ENCODE peak calls at places on chromosomes 7 and 10, in nine cellular contexts. Q, E, C, D, P, H, L, Z and N are unnamed samples.

GRCh38 chr7:151883872-151884271 is 7.0 kb upstream of the PRKAG2 start:
- DNase-seq in Q (no peak), E (no peak), C (no peak), D (no peak), P (no peak), H (no peak), L (no peak), Z (no peak), N (no peak)

GRCh38 chr7:47636111-47636692 is 54.3 kb upstream of the TNS3 start:
- DNase-seq in Q (no peak), E (no peak), C (no peak), D (no peak), P (peak), H (no peak), L (no peak), Z (no peak), N (no peak)

GRCh38 chr10:30782543-30783461 is 153.2 kb upstream of the LYZL2 start:
- DNase-seq in Q (no peak), E (peak), C (peak), D (no peak), P (peak), H (no peak), L (peak), Z (no peak), N (peak)

GRCh38 chr7:98655611-98656010 is 38.5 kb downstream of the NPTX2 start:
- DNase-seq in Q (no peak), E (no peak), C (no peak), D (no peak), P (no peak), H (no peak), L (no peak), Z (no peak), N (no peak)

GRCh38 chr7:77982926-77983550 is 184.5 kb downstream of the PHTF2 start:
- DNase-seq in Q (no peak), E (peak), C (no peak), D (no peak), P (peak), H (no peak), L (no peak), Z (no peak), N (peak)

GRCh38 chr7:14218338-14218737 is 228.9 kb upstream of the ETV1 start:
- DNase-seq in Q (no peak), E (no peak), C (no peak), D (no peak), P (no peak), H (no peak), L (no peak), Z (no peak), N (no peak)

GRCh38 chr7:103640031-103640779 is 194.2 kb upstream of the SLC26A5 start:
- DNase-seq in Q (peak), E (peak), C (peak), D (no peak), P (peak), H (no peak), L (no peak), Z (no peak), N (no peak)

GRCh38 chr10:36943534-36943933 is 181.9 kb upstream of the ANKRD30A start:
- DNase-seq in Q (no peak), E (no peak), C (no peak), D (no peak), P (no peak), H (no peak), L (no peak), Z (peak), N (no peak)

GRCh38 chr10:59362991-59363390 is 642 bp upstream of the FAM13C start:
- DNase-seq in Q (no peak), E (peak), C (peak), D (no peak), P (peak), H (peak), L (no peak), Z (peak), N (no peak)

GRCh38 chr7:132472463-132473120 is 103.7 kb downstream of the PLXNA4 start:
- DNase-seq in Q (peak), E (no peak), C (no peak), D (peak), P (peak), H (no peak), L (no peak), Z (no peak), N (peak)